ENCODE peak calls at places on chromosome 19, in eight cellular contexts. N, K, F, I, C, U, Q and B are unnamed samples. For H3K4me1, the result is how much of the 10 kb centered on the place peaks cover.

GRCh38 chr19:38562096-38562495 is 55.7 kb downstream of the MAP4K1 start:
- DNase-seq in I (no peak), F (no peak), N (no peak), U (no peak), C (no peak), K (no peak), Q (no peak), B (no peak)

GRCh38 chr19:29372921-29373797 is 152.6 kb upstream of the VSTM2B start:
- DNase-seq in F (no peak), C (no peak), U (no peak), K (no peak), Q (no peak), N (no peak), I (peak), B (no peak)

GRCh38 chr19:50341091-50341564 is 12.0 kb upstream of the KCNC3 start:
- DNase-seq in K (no peak), U (no peak), N (no peak), I (no peak), Q (peak), F (no peak), C (no peak), B (no peak)

GRCh38 chr19:51064534-51065220 is at the start of gene KLK13:
- DNase-seq in F (no peak), I (peak), Q (peak), U (peak), K (peak), C (peak), N (no peak), B (peak)

GRCh38 chr19:53192771-53193533 is at the start of gene ZNF665:
- DNase-seq in C (peak), N (peak), U (no peak), I (peak), K (peak), F (peak), Q (peak), B (peak)

GRCh38 chr19:35306473-35307246 is 14.7 kb downstream of the MAG start:
- DNase-seq in I (peak), K (no peak), Q (no peak), N (no peak), F (no peak), C (no peak), U (peak), B (no peak)

GRCh38 chr19:49430678-49431329 is 5.6 kb downstream of the GFY start:
- DNase-seq in N (no peak), F (no peak), Q (no peak), I (no peak), U (no peak), K (no peak), C (no peak), B (no peak)

GRCh38 chr19:39470724-39471339 is 9.8 kb upstream of the TIMM50 start:
- DNase-seq in Q (no peak), U (no peak), F (no peak), N (no peak), K (no peak), I (no peak), C (no peak), B (no peak)

GRCh38 chr19:48913114-48913513 is 13.0 kb downstream of the NUCB1 start:
- DNase-seq in N (no peak), U (no peak), K (no peak), Q (no peak), F (no peak), I (no peak), C (no peak), B (peak)

GRCh38 chr19:49860716-49861100 is 6.7 kb downstream of the PNKP start:
- DNase-seq in Q (no peak), F (peak), I (no peak), N (no peak), U (no peak), C (no peak), K (no peak), B (no peak)

GRCh38 chr19:49843265-49843664 is 7.7 kb upstream of the PTOV1 start:
- DNase-seq in C (no peak), N (no peak), K (no peak), F (no peak), I (no peak), Q (no peak), U (no peak), B (no peak)

DNA sequence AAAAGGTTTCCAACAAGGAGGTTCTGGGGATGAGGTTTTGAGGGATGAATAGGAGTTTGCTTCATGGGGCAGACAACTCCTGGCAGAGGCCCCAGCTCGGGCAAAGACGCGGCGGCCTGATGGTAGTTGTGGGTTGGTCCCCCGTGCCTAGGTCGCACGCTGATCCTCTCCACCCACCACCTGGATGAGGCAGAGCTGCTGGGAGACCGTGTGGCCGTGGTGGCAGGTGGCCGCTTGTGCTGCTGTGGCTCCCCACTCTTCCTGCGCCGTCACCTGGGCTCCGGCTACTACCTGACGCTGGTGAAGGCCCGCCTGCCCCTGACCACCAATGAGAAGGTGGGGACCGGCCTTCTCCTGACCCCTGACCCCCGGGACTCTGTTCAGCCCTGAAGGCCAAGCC is 11.9 kb downstream of the ABCA7 start:
- DNase-seq in U (no peak), F (no peak), Q (no peak), N (no peak), K (no peak), I (no peak), C (no peak), B (no peak)
- H3K4me1 ChIP-seq in U (under half), F (under half), Q (under half), N (under half), K (under half), I (under half), C (under half), B (under half)

GRCh38 chr19:56114051-56114694 is 6.9 kb downstream of the ZNF787 start:
- DNase-seq in I (peak), F (no peak), Q (no peak), N (no peak), C (no peak), U (no peak), K (no peak), B (no peak)
- H3K4me1 ChIP-seq in I (under half), F (under half), Q (half or more), N (half or more), C (half or more), U (under half), K (half or more), B (under half)

GRCh38 chr19:41530184-41530534 is 45.8 kb upstream of the CEACAM21 start:
- DNase-seq in N (no peak), K (no peak), U (no peak), I (no peak), C (no peak), F (no peak), Q (no peak), B (no peak)
- H3K4me1 ChIP-seq in N (under half), K (under half), U (under half), I (under half), C (under half), F (under half), Q (under half), B (under half)

DNA sequence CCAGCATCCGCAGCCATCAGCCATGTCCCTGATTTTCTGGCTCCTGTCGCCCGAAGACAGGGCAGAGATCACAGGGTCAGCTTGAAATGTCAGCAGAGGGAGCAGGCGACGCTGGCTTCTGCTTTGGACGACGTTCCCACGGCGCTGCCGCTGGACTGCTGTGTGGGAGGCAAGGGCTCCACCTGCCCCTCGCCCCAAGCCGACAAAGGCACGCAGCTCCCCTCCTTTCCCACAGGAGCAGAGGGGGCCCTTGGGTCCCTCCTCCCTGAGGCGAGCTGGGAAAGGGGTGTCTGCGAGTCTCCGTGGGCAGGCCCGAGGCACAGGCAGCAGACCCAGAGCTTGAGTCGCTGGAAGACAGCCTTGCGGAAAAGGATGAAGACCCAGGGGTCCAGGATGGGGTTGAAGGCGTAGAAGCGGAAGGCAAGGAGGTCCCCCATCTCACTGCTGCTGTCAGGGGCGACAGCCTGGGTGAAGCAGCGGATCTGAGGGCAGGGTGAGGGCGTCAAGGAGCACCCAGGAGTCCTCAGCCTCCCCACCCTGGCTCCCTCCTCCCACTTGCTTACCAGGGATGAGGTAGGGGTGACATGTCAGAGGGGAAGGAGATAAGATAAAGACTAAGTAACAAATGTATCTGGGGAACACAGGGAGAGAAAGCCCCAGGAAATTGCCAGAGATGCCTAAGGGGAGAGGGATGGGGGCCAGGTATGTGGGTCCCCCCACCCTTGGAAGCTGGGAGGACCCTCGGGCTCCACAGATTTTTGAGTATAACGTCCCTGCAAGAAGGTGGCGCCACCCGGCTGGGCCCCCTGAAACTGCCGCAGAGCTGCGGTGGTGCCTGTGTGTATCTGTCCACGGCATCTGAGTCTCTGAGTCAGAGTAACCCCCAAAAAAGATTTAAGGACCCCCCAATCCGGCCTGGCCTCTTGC is 3.4 kb downstream of the PTGIR start:
- DNase-seq in U (no peak), I (no peak), K (peak), C (no peak), N (no peak), Q (no peak), F (no peak), B (no peak)
- H3K4me1 ChIP-seq in U (under half), I (under half), K (half or more), C (under half), N (under half), Q (half or more), F (under half), B (under half)

DNA sequence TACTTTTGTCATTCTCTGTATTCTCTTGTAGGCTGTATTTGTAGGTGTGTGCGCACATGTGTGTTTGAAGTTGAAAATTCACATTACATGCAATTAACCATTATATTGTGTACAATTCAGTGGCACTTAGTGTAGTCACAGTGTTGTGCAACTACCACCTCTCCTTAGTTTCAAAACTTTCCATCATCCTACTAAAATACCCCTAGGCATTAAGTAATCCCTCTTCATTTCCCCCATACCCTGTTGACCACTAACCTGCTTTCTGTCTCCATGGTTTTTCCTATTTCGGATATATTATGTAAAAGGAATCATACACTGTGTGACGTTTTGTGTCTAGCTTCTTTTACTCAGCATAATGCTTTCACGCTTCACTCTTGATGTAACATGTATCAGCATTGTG is 16.1 kb downstream of the LSM14A start:
- DNase-seq in Q (no peak), U (no peak), N (no peak), K (no peak), I (no peak), F (no peak), C (no peak), B (no peak)
- H3K4me1 ChIP-seq in Q (half or more), U (half or more), N (under half), K (under half), I (under half), F (under half), C (half or more), B (under half)

DNA sequence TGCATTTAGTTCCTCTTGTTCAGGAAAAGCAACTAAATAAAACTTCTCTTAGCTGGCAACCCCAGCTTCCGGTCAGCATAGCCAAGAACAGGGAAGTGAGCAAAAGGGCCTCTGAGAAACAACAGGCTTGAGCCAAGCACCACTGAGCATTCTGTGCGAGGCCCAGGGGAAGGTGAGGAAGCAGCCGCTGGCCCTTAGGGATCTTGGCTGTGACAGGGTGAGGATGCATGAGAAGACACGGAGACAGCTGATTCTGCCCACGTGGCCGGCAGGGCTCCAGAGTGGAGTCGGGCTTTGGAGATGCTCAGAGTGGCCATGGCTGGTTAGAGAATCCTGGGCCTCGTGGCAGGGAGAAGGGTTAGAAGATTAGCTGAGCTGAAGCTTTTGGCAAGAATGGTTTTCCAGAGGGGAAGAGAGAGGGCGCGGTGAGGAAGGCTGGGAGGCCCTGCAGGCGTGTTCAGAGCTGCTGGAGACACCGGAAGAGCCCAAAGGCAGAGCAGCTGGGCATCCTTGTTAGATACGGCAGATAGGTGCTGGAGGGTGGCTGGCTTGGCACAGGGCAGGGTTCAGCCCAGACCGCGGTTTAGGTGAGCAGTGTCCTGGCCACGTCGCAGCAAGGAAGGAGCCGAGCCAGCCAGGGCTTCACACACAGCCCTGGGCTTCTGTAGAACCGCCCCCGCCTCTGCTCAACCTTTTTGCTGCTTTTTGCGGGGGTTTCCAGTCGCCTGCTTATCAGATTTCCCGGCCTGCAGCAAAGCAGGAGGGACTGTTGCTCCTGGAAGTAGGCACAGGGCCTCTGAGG is 17.3 kb downstream of the UPF1 start:
- DNase-seq in K (peak), I (no peak), U (no peak), N (peak), C (peak), F (peak), Q (peak), B (no peak)
- H3K4me1 ChIP-seq in K (half or more), I (under half), U (under half), N (under half), C (half or more), F (under half), Q (half or more), B (under half)

GRCh38 chr19:40800997-40801377 is 2.0 kb downstream of the EGLN2 start:
- DNase-seq in Q (no peak), F (no peak), I (no peak), C (no peak), N (no peak), K (no peak), U (no peak), B (no peak)
- H3K4me1 ChIP-seq in Q (half or more), F (under half), I (under half), C (half or more), N (half or more), K (half or more), U (half or more), B (under half)

GRCh38 chr19:2049741-2050348 is 1.2 kb downstream of the MKNK2 start:
- DNase-seq in F (peak), K (peak), U (no peak), I (no peak), C (peak), Q (peak), N (peak), B (peak)

GRCh38 chr19:2047449-2048103 is 3.5 kb downstream of the MKNK2 start:
- DNase-seq in Q (no peak), N (peak), F (peak), C (peak), K (peak), I (no peak), U (peak), B (no peak)

GRCh38 chr19:2048959-2049740 is 1.9 kb downstream of the MKNK2 start:
- DNase-seq in K (no peak), F (no peak), U (no peak), Q (no peak), I (no peak), C (peak), N (no peak), B (no peak)

GRCh38 chr19:2047076-2047448 is 4.0 kb downstream of the MKNK2 start:
- DNase-seq in N (no peak), K (no peak), Q (no peak), I (no peak), F (no peak), U (no peak), C (no peak), B (no peak)

GRCh38 chr19:2048104-2048958 is 2.7 kb downstream of the MKNK2 start:
- DNase-seq in N (no peak), U (no peak), F (no peak), K (no peak), I (no peak), C (no peak), Q (no peak), B (no peak)
- H3K4me1 ChIP-seq in N (half or more), U (half or more), F (under half), K (half or more), I (under half), C (half or more), Q (half or more), B (under half)